ENCODE peak calls at places on chromosomes 3 and 15, in ten cellular contexts. Q, C, E, D, I, K, S, R, X and Z are unnamed samples.

GRCh38 chr3:23002846-23003800 is 200.0 kb upstream of the UBE2E2 start:
- DNase-seq in I (peak), K (no peak), C (no peak), X (no peak), S (no peak), E (no peak), D (peak), Q (no peak), R (peak), Z (no peak)

GRCh38 chr3:116444099-116444700 is 1.1 kb downstream of the LSAMP start:
- DNase-seq in S (no peak), X (no peak), C (no peak), I (no peak), K (no peak), E (no peak), R (no peak), D (no peak), Q (no peak), Z (no peak)

GRCh38 chr3:5016218-5017161 is 37.3 kb downstream of the BHLHE40 start:
- DNase-seq in R (no peak), E (no peak), K (peak), Q (peak), C (peak), X (no peak), D (peak), S (peak), I (no peak), Z (peak)

GRCh38 chr3:72044231-72044935 is 259.4 kb upstream of the PROK2 start:
- DNase-seq in Q (no peak), S (no peak), R (no peak), E (no peak), D (no peak), C (no peak), I (no peak), X (no peak), K (no peak), Z (no peak)

GRCh38 chr3:193851941-193852674 is 259.1 kb downstream of the OPA1 start:
- DNase-seq in I (no peak), C (peak), X (no peak), R (peak), E (no peak), K (no peak), D (no peak), S (peak), Q (no peak), Z (no peak)

GRCh38 chr3:49781415-49782199 is 4.7 kb downstream of the IP6K1 start:
- DNase-seq in I (no peak), D (no peak), Q (no peak), X (no peak), K (no peak), S (no peak), C (no peak), R (no peak), E (no peak), Z (no peak)

GRCh38 chr3:193556841-193557240 is 2.1 kb upstream of the ATP13A4 start:
- DNase-seq in R (peak), D (no peak), Q (no peak), S (no peak), X (no peak), K (no peak), E (no peak), C (no peak), I (peak), Z (no peak)

GRCh38 chr3:31116651-31117050 is 222.2 kb upstream of the GADL1 start:
- DNase-seq in Q (no peak), X (no peak), K (no peak), R (no peak), S (no peak), D (peak), E (no peak), C (no peak), I (no peak), Z (no peak)

GRCh38 chr15:36914466-36914865 is 185.9 kb downstream of the MEIS2 start:
- DNase-seq in R (no peak), D (no peak), I (no peak), E (no peak), K (no peak), S (no peak), X (no peak), C (no peak), Q (no peak), Z (no peak)

GRCh38 chr3:191005790-191006189 is 143.3 kb upstream of the GMNC start:
- DNase-seq in R (no peak), Q (no peak), X (no peak), I (no peak), D (no peak), K (peak), C (no peak), E (no peak), S (no peak), Z (no peak)

GRCh38 chr3:53198996-53199395 is 38.0 kb downstream of the PRKCD start:
- DNase-seq in S (no peak), R (no peak), E (no peak), C (no peak), D (no peak), X (no peak), K (no peak), I (no peak), Q (no peak), Z (no peak)

GRCh38 chr3:100913870-100914654 is 79.2 kb downstream of the ABI3BP start:
- DNase-seq in D (no peak), K (peak), X (no peak), R (no peak), C (no peak), S (peak), E (no peak), I (no peak), Q (no peak), Z (no peak)

GRCh38 chr3:39185326-39185958 is 7.0 kb downstream of the XIRP1 start:
- DNase-seq in E (no peak), Q (no peak), I (no peak), X (no peak), R (no peak), C (no peak), D (no peak), K (no peak), S (no peak), Z (no peak)

GRCh38 chr3:15647629-15648167 is 46.2 kb downstream of the BTD start:
- DNase-seq in E (no peak), C (peak), S (no peak), D (peak), X (no peak), Q (peak), I (no peak), K (no peak), R (no peak), Z (peak)

GRCh38 chr15:83850015-83850414 is 196.1 kb downstream of the ADAMTSL3 start:
- DNase-seq in I (no peak), E (no peak), D (no peak), X (no peak), R (no peak), C (no peak), K (no peak), Q (no peak), S (no peak), Z (no peak)

GRCh38 chr15:92467245-92467644 is 73.6 kb downstream of the ST8SIA2 start:
- DNase-seq in R (no peak), K (no peak), S (no peak), X (no peak), D (no peak), I (no peak), C (no peak), E (no peak), Q (no peak), Z (no peak)

GRCh38 chr3:15982667-15983145 is 184.9 kb upstream of the ANKRD28 start:
- DNase-seq in S (peak), D (peak), Q (no peak), R (no peak), I (peak), E (no peak), X (peak), K (no peak), C (peak), Z (no peak)

GRCh38 chr15:32222716-32223115 is 180.4 kb downstream of the GOLGA8K start:
- DNase-seq in Q (no peak), D (no peak), X (no peak), I (no peak), S (no peak), E (no peak), R (no peak), C (no peak), K (no peak), Z (no peak)

GRCh38 chr3:130658666-130659065 is 88.0 kb downstream of the PIK3R4 start:
- DNase-seq in E (no peak), S (no peak), K (no peak), X (no peak), Q (no peak), C (peak), D (peak), I (no peak), R (no peak), Z (no peak)

GRCh38 chr15:100601158-100601557 is 826 bp downstream of the LINS1 start:
- DNase-seq in K (peak), S (no peak), R (no peak), C (no peak), E (no peak), I (no peak), X (no peak), D (peak), Q (peak), Z (peak)

GRCh38 chr3:182486459-182486858 is 306.8 kb upstream of the ATP11B start:
- DNase-seq in S (no peak), E (no peak), D (no peak), C (no peak), R (peak), I (no peak), Q (no peak), X (no peak), K (no peak), Z (no peak)

GRCh38 chr3:42936157-42936981 is 30.4 kb downstream of the ZNF662 start:
- DNase-seq in D (peak), S (no peak), X (peak), K (no peak), I (no peak), C (no peak), E (no peak), R (no peak), Q (no peak), Z (no peak)

GRCh38 chr3:143726727-143727126 is 121.5 kb downstream of the SLC9A9 start:
- DNase-seq in X (no peak), D (no peak), E (no peak), I (no peak), S (peak), R (no peak), Q (no peak), C (no peak), K (no peak), Z (no peak)

GRCh38 chr15:70715840-70716510 is 47.4 kb downstream of the UACA start:
- DNase-seq in I (no peak), X (no peak), R (no peak), C (no peak), S (peak), K (no peak), D (peak), Q (no peak), E (no peak), Z (no peak)

GRCh38 chr3:131349946-131350347 is 31.6 kb upstream of the NUDT16 start:
- DNase-seq in X (peak), S (peak), D (peak), K (peak), I (no peak), C (peak), Q (no peak), E (no peak), R (no peak), Z (no peak)

GRCh38 chr3:131795382-131796085 is 239.3 kb downstream of the CPNE4 start:
- DNase-seq in S (peak), X (no peak), R (no peak), C (peak), D (peak), Q (peak), K (peak), E (no peak), I (peak), Z (no peak)

GRCh38 chr15:41971089-41971892 is 1.1 kb downstream of the EHD4 start:
- DNase-seq in I (peak), R (peak), D (peak), Q (peak), E (no peak), X (peak), K (peak), C (peak), S (peak), Z (peak)

GRCh38 chr3:114078126-114078525 is 21.6 kb downstream of the QTRT2 start:
- DNase-seq in S (no peak), D (no peak), Q (no peak), I (no peak), E (no peak), X (no peak), K (no peak), C (no peak), R (no peak), Z (no peak)

GRCh38 chr15:67006089-67007065 is 59.0 kb upstream of the SMAD3 start:
- DNase-seq in R (no peak), E (no peak), D (no peak), C (no peak), I (no peak), K (no peak), S (no peak), Q (no peak), X (no peak), Z (no peak)

GRCh38 chr15:100099976-100100375 is 241.8 kb downstream of the ADAMTS17 start:
- DNase-seq in D (no peak), E (no peak), S (no peak), K (no peak), X (no peak), C (no peak), R (no peak), Q (no peak), I (no peak), Z (no peak)

GRCh38 chr3:126352476-126353454 is 4.4 kb downstream of the KLF15 start:
- DNase-seq in K (no peak), Q (no peak), D (no peak), E (no peak), C (no peak), I (no peak), X (no peak), S (no peak), R (no peak), Z (no peak)